ENCODE peak calls at places on chromosomes 16 and 17, in seven cellular contexts. O is Caco-2; K is epithelial cell of proximal tubule; H is GM23338; J is CD8-positive, alpha-beta T cell; N is cardiac fibroblast; P is A549. V is an unnamed sample.

GRCh38 chr17:78315355-78316114 is 44.3 kb downstream of the SOCS3 start:
- DNase-seq in O (peak), K (peak), H (peak), J (peak), N (peak), P (peak), V (peak)

GRCh38 chr17:2023692-2024571 is 1.2 kb downstream of the RTN4RL1 start:
- DNase-seq in O (peak), K (no peak), H (peak), J (no peak), N (peak), P (peak), V (peak)

GRCh38 chr17:37079735-37080134 is 131.0 kb downstream of the AATF start:
- DNase-seq in O (peak), K (peak), H (no peak), J (no peak), N (peak), P (no peak), V (peak)

GRCh38 chr17:66746736-66747135 is 88.2 kb upstream of the CACNG5 start:
- DNase-seq in O (no peak), K (no peak), H (no peak), J (no peak), N (no peak), P (no peak), V (peak)

GRCh38 chr16:12850186-12850585 is 46.5 kb upstream of the CPPED1 start:
- DNase-seq in O (no peak), K (no peak), H (no peak), J (no peak), N (no peak), P (no peak), V (no peak)

GRCh38 chr16:50955311-50955710 is 195.8 kb downstream of the SALL1 start:
- DNase-seq in O (no peak), K (no peak), H (no peak), J (no peak), N (no peak), P (no peak), V (no peak)

GRCh38 chr17:72602517-72603345 is 481.9 kb downstream of the SOX9 start:
- DNase-seq in O (no peak), K (peak), H (peak), J (no peak), N (peak), P (peak), V (peak)

GRCh38 chr17:17348872-17349723 is 45.9 kb downstream of the NT5M start:
- DNase-seq in O (no peak), K (no peak), H (no peak), J (no peak), N (no peak), P (no peak), V (peak)

GRCh38 chr17:27540300-27541105 is 84.3 kb downstream of the KSR1 start:
- DNase-seq in O (no peak), K (peak), H (no peak), J (no peak), N (peak), P (peak), V (peak)

GRCh38 chr16:27222499-27223225 is 19.3 kb downstream of the KDM8 start:
- DNase-seq in O (no peak), K (no peak), H (no peak), J (no peak), N (peak), P (no peak), V (peak)

GRCh38 chr17:62587554-62587953 is 39.9 kb upstream of the MRC2 start:
- DNase-seq in O (no peak), K (no peak), H (no peak), J (no peak), N (no peak), P (no peak), V (peak)

GRCh38 chr17:73401911-73402310 is 90.1 kb upstream of the CDC42EP4 start:
- DNase-seq in O (no peak), K (no peak), H (peak), J (no peak), N (peak), P (no peak), V (peak)

GRCh38 chr16:16096161-16096857 is 127.0 kb downstream of the ABCC6 start:
- DNase-seq in O (no peak), K (no peak), H (peak), J (no peak), N (peak), P (no peak), V (peak)

GRCh38 chr16:89695875-89696597 is 5.5 kb downstream of the SPATA2L start:
- DNase-seq in O (peak), K (no peak), H (no peak), J (no peak), N (no peak), P (no peak), V (no peak)

GRCh38 chr17:81809556-81809998 is 5.6 kb downstream of the GCGR start:
- DNase-seq in O (no peak), K (no peak), H (no peak), J (no peak), N (no peak), P (no peak), V (no peak)

GRCh38 chr17:64615025-64615677 is 47.0 kb downstream of the SMURF2 start:
- DNase-seq in O (no peak), K (no peak), H (peak), J (no peak), N (peak), P (no peak), V (peak)

GRCh38 chr17:77572065-77572601 is 386.4 kb upstream of the TNRC6C start:
- DNase-seq in O (no peak), K (no peak), H (no peak), J (no peak), N (no peak), P (no peak), V (no peak)

GRCh38 chr17:77889135-77889505 is 69.4 kb upstream of the TNRC6C start:
- DNase-seq in O (peak), K (no peak), H (no peak), J (no peak), N (no peak), P (no peak), V (no peak)

GRCh38 chr16:11129378-11129781 is 126.6 kb downstream of the SOCS1 start:
- DNase-seq in O (no peak), K (no peak), H (no peak), J (no peak), N (peak), P (no peak), V (no peak)

GRCh38 chr16:14347706-14348105 is 276.6 kb downstream of the MRTFB start:
- DNase-seq in O (no peak), K (no peak), H (peak), J (no peak), N (no peak), P (no peak), V (no peak)

GRCh38 chr16:78230832-78231231 is 131.4 kb downstream of the WWOX start:
- DNase-seq in O (no peak), K (no peak), H (no peak), J (no peak), N (no peak), P (peak), V (no peak)

GRCh38 chr17:71251936-71252335 is 868.9 kb upstream of the SOX9 start:
- DNase-seq in O (no peak), K (no peak), H (no peak), J (no peak), N (no peak), P (no peak), V (peak)

GRCh38 chr16:85446846-85447656 is 166.1 kb upstream of the GSE1 start:
- DNase-seq in O (no peak), K (no peak), H (no peak), J (no peak), N (no peak), P (no peak), V (no peak)

GRCh38 chr17:44005865-44006580 is 1.6 kb downstream of the NAGS start:
- DNase-seq in O (no peak), K (no peak), H (peak), J (no peak), N (no peak), P (peak), V (peak)

GRCh38 chr17:55612691-55613141 is 101.5 kb upstream of the SMIM36 start:
- DNase-seq in O (no peak), K (no peak), H (no peak), J (no peak), N (no peak), P (no peak), V (no peak)

GRCh38 chr16:15976929-15977637 is 27.7 kb downstream of the ABCC1 start:
- DNase-seq in O (no peak), K (no peak), H (no peak), J (no peak), N (peak), P (peak), V (peak)

GRCh38 chr16:66900721-66901441 is 17.8 kb downstream of the CDH16 start:
- DNase-seq in O (no peak), K (no peak), H (no peak), J (no peak), N (no peak), P (no peak), V (no peak)

GRCh38 chr16:66903544-66904427 is 14.9 kb downstream of the CDH16 start:
- DNase-seq in O (no peak), K (no peak), H (no peak), J (no peak), N (no peak), P (no peak), V (no peak)

GRCh38 chr16:66901626-66902025 is 17.1 kb downstream of the CDH16 start:
- DNase-seq in O (no peak), K (no peak), H (no peak), J (no peak), N (no peak), P (no peak), V (no peak)

GRCh38 chr16:66904428-66904845 is 14.2 kb downstream of the CDH16 start:
- DNase-seq in O (no peak), K (no peak), H (no peak), J (no peak), N (no peak), P (no peak), V (no peak)

GRCh38 chr16:66902648-66903543 is 15.8 kb downstream of the CDH16 start:
- DNase-seq in O (no peak), K (no peak), H (no peak), J (no peak), N (no peak), P (no peak), V (no peak)
- TF ChIP-seq CTCF in O (no peak), K (no peak), H (no peak), J (no peak), N (no peak), P (no peak), V (no peak)

DNA sequence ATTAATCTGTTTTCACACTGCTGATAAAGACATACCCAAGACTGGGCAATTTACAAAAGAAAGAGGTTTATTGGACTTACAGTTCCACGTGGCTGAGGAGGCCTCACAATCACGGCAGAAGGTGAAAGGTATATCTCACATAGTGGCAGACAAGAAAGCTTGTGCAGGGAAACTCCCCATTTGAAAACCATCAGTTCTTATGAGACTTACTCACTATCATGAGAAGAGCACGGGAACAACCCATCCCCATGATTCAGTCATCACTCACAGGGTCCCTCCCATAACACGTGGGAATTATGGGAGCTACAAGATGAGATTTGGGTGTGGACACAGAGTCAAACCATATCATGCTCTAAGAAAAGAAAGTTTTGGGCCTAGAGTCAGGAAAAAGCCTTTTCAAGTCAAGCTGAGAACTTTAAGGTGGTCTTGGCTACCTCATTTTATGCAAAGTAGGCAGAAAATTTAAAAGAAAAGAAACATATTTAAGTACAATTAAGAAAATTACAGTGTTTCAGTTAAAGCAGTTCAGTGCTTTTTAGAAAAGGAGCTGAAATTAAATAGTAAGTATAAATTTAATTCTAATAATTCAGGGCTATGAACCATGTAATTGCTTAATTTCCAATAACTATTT is 24.9 kb upstream of the CRYM start:
- DNase-seq in O (no peak), K (peak), H (no peak), J (no peak), N (peak), P (peak), V (peak)
- H3K4me3 ChIP-seq in O (no peak), K (peak), H (peak), J (no peak), N (no peak), P (peak), V (no peak)

DNA sequence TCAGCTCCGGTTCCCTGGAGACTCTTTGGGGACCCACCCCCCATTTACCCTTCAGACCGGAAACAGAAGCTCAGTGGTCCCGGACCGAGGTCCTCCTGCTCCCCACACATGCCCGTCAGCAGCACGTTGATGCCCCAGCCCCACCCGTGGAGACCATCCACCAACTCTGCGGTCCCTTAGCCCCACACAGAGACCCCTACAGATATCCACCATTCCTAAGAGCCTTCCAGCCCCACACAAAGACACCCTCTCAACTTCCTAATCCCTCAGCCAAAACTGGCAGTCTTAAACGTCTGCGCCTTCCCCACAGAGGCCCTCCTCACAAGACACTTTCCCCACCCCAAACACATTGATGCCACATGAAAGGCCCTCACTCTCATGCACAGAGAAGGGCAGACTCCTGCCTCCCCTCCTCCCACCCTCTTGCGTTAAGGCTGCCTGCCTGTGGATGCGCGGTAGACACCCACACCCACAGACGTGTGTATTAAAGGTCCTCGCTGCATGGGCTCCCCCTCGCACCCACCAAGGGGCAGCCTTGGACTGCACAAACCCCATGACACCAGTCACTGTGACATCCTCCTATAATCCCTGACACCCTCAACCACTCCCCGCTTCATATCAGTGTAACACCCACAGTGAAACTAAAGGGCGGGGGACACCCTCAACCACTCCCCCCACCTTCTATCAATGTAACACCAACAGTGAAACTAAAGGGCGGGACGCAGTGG is 58.2 kb upstream of the RPH3AL start:
- DNase-seq in O (peak), K (no peak), H (peak), J (no peak), N (peak), P (peak), V (peak)
- TF ChIP-seq CTCF in O (no peak), K (peak), H (peak), J (peak), N (no peak), P (no peak), V (no peak)

GRCh38 chr16:88384222-88385111 is 1.7 kb downstream of the ZNF469 start:
- DNase-seq in O (no peak), K (no peak), H (no peak), J (no peak), N (no peak), P (peak), V (no peak)
- H3K4me3 ChIP-seq in O (no peak), K (no peak), H (peak), J (no peak), N (peak), P (peak), V (peak)

DNA sequence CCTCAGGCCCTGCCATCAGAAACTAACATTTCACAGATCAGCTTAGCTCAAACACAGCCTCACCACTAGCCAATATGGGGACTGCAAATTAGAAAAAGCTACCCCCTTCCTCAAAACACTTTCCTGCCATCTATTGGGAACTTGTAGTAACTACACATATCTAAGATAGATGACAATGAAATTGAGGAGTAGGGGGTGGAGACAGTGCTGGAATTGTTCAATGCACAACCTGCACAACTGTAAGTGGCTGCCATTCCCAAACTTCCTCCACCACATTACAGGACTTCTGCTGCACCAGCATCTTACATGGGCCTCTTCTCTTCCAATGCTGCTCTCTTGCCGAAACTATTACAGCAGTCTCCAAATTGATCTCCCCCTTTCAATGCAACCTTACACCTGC is 21.8 kb downstream of the AIPL1 start:
- DNase-seq in O (no peak), K (no peak), H (peak), J (no peak), N (peak), P (peak), V (peak)
- TF ChIP-seq CTCF in O (peak), K (peak), H (peak), J (no peak), N (peak), P (peak), V (peak)

GRCh38 chr16:3797473-3797872 is 80.1 kb upstream of the TRAP1 start:
- DNase-seq in O (no peak), K (no peak), H (no peak), J (no peak), N (no peak), P (no peak), V (no peak)
- H3K4me3 ChIP-seq in O (no peak), K (no peak), H (no peak), J (no peak), N (no peak), P (no peak), V (no peak)